ENCODE peak calls at places on chromosome 3, in seven cellular contexts. V is uterus, D is body of pancreas, W is GM12878, J is sigmoid colon, H is upper lobe of left lung, G is right lobe of liver. C is an unnamed sample. For H3K27me3, the result is how much of the 10 kb centered on the place peaks cover.

GRCh38 chr3:171261487-171261886 is 198.7 kb downstream of the TNIK start:
- DNase-seq in G (no peak), J (no peak), W (no peak), H (no peak), V (no peak), D (no peak), C (peak)

GRCh38 chr3:98038241-98038640 is 3.1 kb upstream of the GABRR3 start:
- DNase-seq in G (no peak), D (no peak), H (no peak), J (no peak), W (no peak), V (no peak), C (no peak)

GRCh38 chr3:16807981-16808380 is 76.8 kb upstream of the PLCL2 start:
- DNase-seq in D (no peak), W (no peak), G (no peak), H (no peak), J (no peak), V (no peak), C (no peak)

GRCh38 chr3:195096053-195096452 is 174.9 kb downstream of the XXYLT1 start:
- DNase-seq in V (no peak), W (no peak), G (no peak), J (no peak), D (no peak), H (no peak), C (no peak)

GRCh38 chr3:38136272-38136806 is 588 bp downstream of the ACAA1 start:
- DNase-seq in J (no peak), H (peak), D (peak), V (no peak), G (no peak), W (no peak), C (peak)

GRCh38 chr3:118801899-118802298 is 232.7 kb downstream of the IGSF11 start:
- DNase-seq in J (no peak), V (no peak), W (no peak), D (peak), G (no peak), H (no peak), C (peak)

GRCh38 chr3:18556503-18556902 is 131.4 kb upstream of the SATB1 start:
- DNase-seq in D (no peak), H (peak), W (peak), V (no peak), G (no peak), J (no peak), C (no peak)

GRCh38 chr3:100634493-100635272 is 25.3 kb downstream of the ADGRG7 start:
- DNase-seq in V (no peak), J (no peak), G (peak), D (peak), H (no peak), W (peak), C (peak)

GRCh38 chr3:177816667-177817208 is 619.5 kb upstream of the TBL1XR1 start:
- DNase-seq in W (no peak), D (peak), J (no peak), V (no peak), G (no peak), H (peak), C (no peak)

GRCh38 chr3:121411554-121411953 is 134.2 kb downstream of the POLQ start:
- DNase-seq in V (no peak), J (no peak), H (no peak), D (no peak), W (no peak), G (no peak), C (no peak)

GRCh38 chr3:468172-468571 is 271.6 kb downstream of the CHL1 start:
- DNase-seq in W (no peak), J (no peak), D (no peak), G (no peak), V (no peak), H (no peak), C (no peak)

GRCh38 chr3:153051427-153052095 is 110.5 kb upstream of the RAP2B start:
- DNase-seq in D (no peak), V (no peak), H (no peak), G (no peak), W (no peak), J (no peak), C (no peak)

GRCh38 chr3:25883492-25883891 is 93.6 kb downstream of the OXSM start:
- DNase-seq in J (no peak), G (no peak), H (no peak), D (no peak), V (no peak), W (no peak), C (no peak)

GRCh38 chr3:197892162-197892561 is 57.8 kb upstream of the RPL35A start:
- DNase-seq in W (no peak), J (no peak), D (no peak), V (no peak), G (no peak), H (no peak), C (no peak)

GRCh38 chr3:15108869-15109268 is 9.9 kb upstream of the RBSN start:
- DNase-seq in G (no peak), W (no peak), V (no peak), H (no peak), J (no peak), D (no peak), C (no peak)

GRCh38 chr3:124588794-124589193 is 141.5 kb upstream of the UMPS start:
- DNase-seq in H (no peak), D (no peak), V (no peak), G (no peak), J (no peak), W (no peak), C (no peak)

GRCh38 chr3:81326245-81326644 is 435.2 kb downstream of the GBE1 start:
- DNase-seq in V (no peak), D (no peak), W (no peak), H (no peak), G (no peak), J (no peak), C (no peak)

GRCh38 chr3:16606398-16606797 is 1.2 kb upstream of the DAZL start:
- DNase-seq in V (no peak), G (no peak), H (no peak), D (no peak), J (no peak), W (no peak), C (no peak)

GRCh38 chr3:174198199-174198598 is 660.9 kb upstream of the NAALADL2 start:
- DNase-seq in V (no peak), G (no peak), J (no peak), W (no peak), D (no peak), H (no peak), C (no peak)

GRCh38 chr3:39234041-39234440 is 41.6 kb upstream of the XIRP1 start:
- DNase-seq in H (no peak), V (no peak), G (no peak), W (no peak), D (no peak), J (no peak), C (no peak)
- H3K27me3 ChIP-seq in H (under half), V (under half), G (under half), W (under half), D (under half), J (under half), C (under half)

GRCh38 chr3:149224736-149225594 is 3.3 kb upstream of the CP start:
- DNase-seq in V (no peak), H (peak), W (peak), J (no peak), G (peak), D (peak), C (no peak)
- TF ChIP-seq POLR2A in V (no peak), H (no peak), W (no peak), J (no peak), G (peak), D (peak), C (no peak)

DNA sequence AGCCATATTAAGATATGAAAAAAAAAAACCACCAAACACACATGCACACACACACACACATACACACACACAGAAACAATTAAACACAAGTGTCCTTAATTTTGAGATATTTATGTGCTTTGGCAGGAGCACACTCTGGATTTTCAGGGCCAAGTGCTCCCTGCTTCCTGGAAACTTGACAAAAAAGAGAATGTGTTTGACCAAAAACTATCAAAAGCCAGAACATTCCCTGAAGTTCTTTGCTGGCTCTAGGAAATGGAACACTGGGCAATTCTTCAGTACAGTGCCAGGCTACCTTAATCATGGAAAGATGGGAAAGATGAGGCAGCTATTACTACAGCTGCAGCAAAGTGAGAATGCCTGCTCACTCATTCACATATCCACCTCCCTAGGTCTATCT is 44.6 kb downstream of the P3H2 start:
- DNase-seq in H (no peak), G (no peak), J (no peak), D (no peak), W (no peak), V (no peak), C (no peak)
- H3K27me3 ChIP-seq in H (under half), G (under half), J (under half), D (under half), W (under half), V (under half), C (under half)

GRCh38 chr3:158731938-158732855 is at the start of gene RARRES1:
- DNase-seq in V (peak), D (peak), W (no peak), G (peak), H (peak), J (peak), C (peak)

GRCh38 chr3:158731525-158731924 is 732 bp downstream of the RARRES1 start:
- DNase-seq in V (no peak), G (no peak), W (no peak), D (no peak), H (no peak), J (no peak), C (no peak)

GRCh38 chr3:158728851-158729250 is 3.4 kb downstream of the RARRES1 start:
- DNase-seq in J (no peak), V (no peak), D (no peak), H (no peak), W (no peak), G (no peak), C (no peak)

GRCh38 chr3:158735296-158736033 is 3.2 kb upstream of the RARRES1 start:
- DNase-seq in V (no peak), D (no peak), J (no peak), W (no peak), H (no peak), G (no peak), C (no peak)

GRCh38 chr3:158732856-158733200 is 571 bp upstream of the RARRES1 start:
- DNase-seq in W (no peak), G (no peak), D (no peak), H (no peak), V (no peak), J (no peak), C (no peak)
- TF ChIP-seq POLR2A in W (no peak), G (no peak), D (no peak), H (no peak), V (no peak), J (no peak), C (no peak)

DNA sequence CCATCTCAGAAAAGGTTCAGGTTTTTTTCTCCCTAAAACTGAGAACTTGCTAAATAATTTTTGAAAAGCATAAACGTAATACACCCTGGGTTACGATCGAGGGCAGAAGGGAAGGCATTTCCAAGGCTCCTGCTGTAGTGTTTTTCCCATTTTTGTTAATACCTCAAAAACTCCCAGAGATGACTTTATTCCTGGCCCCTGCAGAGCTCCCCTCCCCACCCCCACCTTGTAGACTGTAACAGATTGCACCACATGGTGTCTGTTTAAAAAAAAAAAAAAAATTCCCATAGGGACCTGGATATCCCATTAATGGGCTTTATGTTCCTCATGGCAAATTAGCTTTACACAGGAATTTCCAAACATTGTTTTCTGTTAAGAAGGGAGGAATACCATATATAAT is 38.2 kb downstream of the FEZF2 start:
- DNase-seq in W (no peak), H (no peak), G (no peak), D (no peak), J (no peak), V (no peak), C (no peak)
- H3K27me3 ChIP-seq in W (under half), H (under half), G (under half), D (under half), J (under half), V (under half), C (under half)

GRCh38 chr3:134397755-134398154 is 23.5 kb upstream of the AMOTL2 start:
- DNase-seq in V (no peak), H (no peak), D (no peak), G (no peak), J (no peak), W (no peak), C (no peak)
- TF ChIP-seq POLR2A in V (no peak), H (no peak), D (no peak), G (no peak), J (no peak), W (no peak), C (no peak)

GRCh38 chr3:13280856-13281656 is 139.1 kb downstream of the NUP210 start:
- DNase-seq in W (no peak), G (no peak), V (no peak), D (no peak), J (peak), H (no peak), C (no peak)
- H3K27me3 ChIP-seq in W (under half), G (under half), V (under half), D (under half), J (under half), H (under half), C (half or more)

DNA sequence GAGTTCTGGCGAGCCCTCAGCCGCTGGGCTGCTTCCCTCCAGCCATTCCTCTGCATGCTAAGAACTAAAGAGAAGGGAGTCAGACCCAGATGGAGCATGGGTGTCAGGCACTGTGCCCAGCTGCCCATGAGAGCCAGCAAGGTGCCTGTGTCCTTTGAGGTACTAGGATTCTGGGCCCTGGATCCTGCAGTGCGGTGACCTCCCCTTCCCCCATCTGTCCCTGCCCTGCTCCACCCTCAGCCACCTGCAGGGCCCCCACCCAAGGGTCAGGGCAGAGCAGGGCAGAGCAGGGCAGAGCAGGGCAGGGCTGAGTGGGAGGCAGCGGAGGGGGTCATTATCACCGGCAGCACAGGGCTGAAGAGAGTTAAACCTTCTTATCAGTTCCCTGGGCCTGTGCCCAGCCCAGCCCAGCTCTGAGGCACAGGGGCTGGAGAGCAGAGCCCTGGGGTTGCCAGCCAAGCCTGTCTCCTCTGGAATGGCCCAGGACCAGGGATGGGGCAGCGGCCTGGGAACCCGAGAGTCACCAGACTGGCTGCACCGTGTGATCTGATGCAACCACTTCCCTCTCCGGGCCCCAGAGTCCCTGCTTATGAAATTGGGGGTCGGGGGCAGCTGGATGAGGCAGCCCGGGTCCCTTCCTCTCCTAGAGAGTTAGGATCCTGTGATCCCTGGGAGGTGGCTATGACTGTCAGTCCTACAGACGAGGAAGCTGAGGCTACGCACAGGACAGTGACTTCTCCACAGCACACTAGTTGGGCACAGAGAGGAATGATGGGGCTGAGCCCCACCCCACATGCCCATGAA is 17.3 kb downstream of the ZDHHC19 start:
- DNase-seq in J (no peak), D (peak), V (no peak), W (no peak), H (peak), G (no peak), C (peak)
- TF ChIP-seq POLR2A in J (no peak), D (peak), V (no peak), W (no peak), H (no peak), G (no peak), C (no peak)

C was measured in stomach.